ENCODE peak calls at places on chromosomes 3 and 15, in ten cellular contexts. E is GM03348; O is activated T-cell treated with anti-CD3 and anti-CD28 coated beads, Interleukin-2, amount 50 U/mL, for 1 hour; A is fibroblast of pulmonary artery; L is stimulated activated CD8-positive, alpha-beta memory T cell treated with anti-CD3 and anti-CD28 coated beads, Interleukin-12 subunit alpha, Interleukin-12 subunit beta, amount 100 ng/mL, for 1 hour; Y is CD14-positive monocyte; B is caudate nucleus; G is H9; Q is heart right ventricle; K is T-helper 9 cell. W is an unnamed sample.

GRCh38 chr15:45197512-45197911 is 9.7 kb upstream of the SHF start:
- DNase-seq in K (no peak), A (no peak), Q (no peak), Y (no peak), O (no peak), E (no peak), L (no peak), B (no peak), G (no peak), W (no peak)

GRCh38 chr3:38575279-38575843 is 74.1 kb downstream of the SCN5A start:
- DNase-seq in B (no peak), Y (no peak), E (no peak), Q (no peak), O (no peak), K (no peak), L (no peak), A (no peak), G (peak; percentile 12), W (no peak)

GRCh38 chr3:55686720-55687254 is 199.7 kb upstream of the WNT5A start:
- DNase-seq in A (no peak), L (no peak), K (no peak), Y (no peak), Q (no peak), O (no peak), E (peak; percentile 26), G (no peak), B (no peak), W (no peak)

GRCh38 chr3:69231929-69232437 is 109.6 kb upstream of the LMOD3 start:
- DNase-seq in O (no peak), G (no peak), K (no peak), L (no peak), E (no peak), Y (no peak), Q (no peak), B (no peak), A (peak; percentile 48), W (no peak)

GRCh38 chr15:45372032-45372995 is 6.0 kb downstream of the GATM start:
- DNase-seq in O (no peak), B (peak; percentile 80), Q (no peak), A (no peak), G (no peak), K (no peak), Y (no peak), E (no peak), L (no peak), W (peak; percentile 20)

GRCh38 chr3:57060089-57060829 is at the start of gene SPATA12:
- DNase-seq in E (peak; percentile 95), L (no peak), B (peak; percentile 36), G (peak; percentile 97), K (no peak), O (no peak), A (peak; percentile 87), Q (peak; percentile 31), Y (peak; percentile 91), W (peak; percentile 67)

GRCh38 chr3:53104762-53105161 is 25.5 kb downstream of the RFT1 start:
- DNase-seq in Q (no peak), O (no peak), L (no peak), G (no peak), K (no peak), E (no peak), B (no peak), A (no peak), Y (no peak), W (no peak)

GRCh38 chr15:73440571-73440970 is 2.4 kb upstream of the REC114 start:
- DNase-seq in E (no peak), L (no peak), G (no peak), Y (no peak), B (no peak), K (no peak), Q (no peak), A (no peak), O (no peak), W (no peak)

GRCh38 chr15:70196314-70197291 is 98.9 kb upstream of the TLE3 start:
- DNase-seq in A (peak; percentile 97), O (no peak), G (peak; percentile 94), K (peak; percentile 21), L (peak; percentile 22), Y (no peak), B (no peak), E (no peak), Q (no peak), W (peak; percentile 96)

GRCh38 chr15:84659904-84660781 is 2.1 kb upstream of the NMB start:
- DNase-seq in A (no peak), B (no peak), E (no peak), L (no peak), K (no peak), G (no peak), O (peak; percentile 5), Q (no peak), Y (no peak), W (no peak)

GRCh38 chr15:73881539-73882320 is 8.4 kb downstream of the TBC1D21 start:
- DNase-seq in Q (no peak), Y (no peak), A (no peak), O (no peak), E (no peak), K (no peak), G (peak; percentile 15), B (no peak), L (no peak), W (no peak)

GRCh38 chr3:64341355-64341754 is 116.1 kb upstream of the PRICKLE2 start:
- DNase-seq in B (no peak), O (no peak), E (no peak), A (no peak), Y (no peak), K (no peak), Q (no peak), L (no peak), G (no peak), W (no peak)

GRCh38 chr15:50390549-50391264 is 33.5 kb upstream of the USP8 start:
- DNase-seq in K (no peak), Y (no peak), G (no peak), B (no peak), L (no peak), O (no peak), A (no peak), E (no peak), Q (no peak), W (no peak)

GRCh38 chr3:134904796-134905646 is 110.0 kb downstream of the EPHB1 start:
- DNase-seq in A (no peak), Y (no peak), Q (no peak), B (peak; percentile 34), L (no peak), G (no peak), E (peak; percentile 38), K (no peak), O (no peak), W (no peak)

GRCh38 chr3:98188553-98188952 is 22.1 kb downstream of the OR5H15 start:
- DNase-seq in A (no peak), G (peak; percentile 18), K (no peak), L (no peak), O (no peak), Y (no peak), E (peak; percentile 3), Q (no peak), B (no peak), W (no peak)

GRCh38 chr15:60318236-60318867 is 79.4 kb downstream of the ANXA2 start:
- DNase-seq in G (no peak), E (no peak), L (no peak), O (no peak), Y (no peak), B (no peak), A (no peak), K (no peak), Q (no peak), W (no peak)

GRCh38 chr3:170049146-170050000 is 11.6 kb downstream of the GPR160 start:
- DNase-seq in G (no peak), E (no peak), K (no peak), B (no peak), Y (no peak), O (no peak), L (no peak), A (peak; percentile 20), Q (no peak), W (peak; percentile 62)

GRCh38 chr3:105014631-105015030 is 352.1 kb upstream of the ALCAM start:
- DNase-seq in A (peak; percentile 3), O (no peak), B (no peak), L (no peak), G (no peak), Y (no peak), Q (no peak), E (no peak), K (no peak), W (no peak)

GRCh38 chr15:49036650-49037545 is 9.3 kb downstream of the SECISBP2L start:
- DNase-seq in Y (no peak), B (no peak), A (peak; percentile 26), G (no peak), O (no peak), E (peak; percentile 39), K (no peak), Q (no peak), L (no peak), W (no peak)

GRCh38 chr15:73321496-73322344 is 47.0 kb downstream of the HCN4 start:
- DNase-seq in E (no peak), L (no peak), Q (no peak), B (no peak), K (no peak), A (no peak), G (no peak), Y (no peak), O (no peak), W (no peak)

GRCh38 chr3:166013073-166013679 is 176.0 kb upstream of the BCHE start:
- DNase-seq in B (no peak), A (peak; percentile 58), O (no peak), L (no peak), K (no peak), Y (no peak), E (peak; percentile 14), G (no peak), Q (no peak), W (no peak)

GRCh38 chr3:140205598-140205997 is 270.6 kb downstream of the CLSTN2 start:
- DNase-seq in Q (no peak), K (no peak), O (no peak), L (no peak), A (no peak), E (no peak), Y (no peak), G (no peak), B (no peak), W (no peak)

GRCh38 chr3:112681822-112682325 is 40.9 kb upstream of the CCDC80 start:
- DNase-seq in O (no peak), Y (no peak), B (no peak), L (no peak), K (no peak), A (peak; percentile 53), E (peak; percentile 24), Q (no peak), G (no peak), W (no peak)

GRCh38 chr15:68683551-68683950 is 104.8 kb downstream of the CORO2B start:
- DNase-seq in O (no peak), Y (no peak), G (no peak), Q (no peak), A (no peak), E (no peak), B (no peak), L (no peak), K (no peak), W (no peak)

GRCh38 chr3:107679911-107680310 is 157.1 kb downstream of the BBX start:
- DNase-seq in E (peak; percentile 5), Q (no peak), G (no peak), O (no peak), L (no peak), B (no peak), Y (no peak), A (no peak), K (no peak), W (no peak)

GRCh38 chr15:100201376-100202280 is 140.1 kb downstream of the ADAMTS17 start:
- DNase-seq in A (no peak), Y (no peak), O (no peak), E (no peak), B (no peak), K (no peak), Q (no peak), G (no peak), L (no peak), W (no peak)

GRCh38 chr15:39494462-39494861 is 86.4 kb upstream of the THBS1 start:
- DNase-seq in B (no peak), K (no peak), Q (no peak), Y (no peak), A (no peak), L (no peak), O (no peak), E (no peak), G (no peak), W (no peak)

GRCh38 chr3:138786788-138787276 is 47.9 kb downstream of the PIK3CB start:
- DNase-seq in L (no peak), E (peak; percentile 66), O (no peak), G (no peak), Y (peak; percentile 53), A (peak; percentile 81), K (no peak), B (no peak), Q (no peak), W (no peak)